ENCODE peak calls at places on chromosomes 16 and 17, in five cellular contexts. K is body of pancreas, D is K562, T is neuronal stem cell, G is ascending aorta. O is an unnamed sample.

GRCh38 chr17:48970865-48971687 is 2.7 kb upstream of the GIP start:
- DNase-seq in K (no peak), T (no peak), G (no peak), D (peak; percentile 47), O (no peak)

GRCh38 chr16:47995354-47995753 is 160.4 kb downstream of the ABCC12 start:
- DNase-seq in G (no peak), D (no peak), K (no peak), T (no peak), O (no peak)

GRCh38 chr17:9181640-9182039 is 160.3 kb downstream of the NTN1 start:
- DNase-seq in T (no peak), D (no peak), G (no peak), K (no peak), O (no peak)

GRCh38 chr17:78689029-78689428 is 93.0 kb downstream of the CYTH1 start:
- DNase-seq in D (no peak), G (no peak), T (no peak), K (no peak), O (no peak)

GRCh38 chr17:65797809-65798208 is 236.4 kb upstream of the AXIN2 start:
- DNase-seq in K (no peak), T (no peak), D (peak; percentile 22), G (no peak), O (peak; percentile 23)

GRCh38 chr17:66450008-66450856 is 147.8 kb downstream of the PRKCA start:
- DNase-seq in K (no peak), D (no peak), G (no peak), T (no peak), O (no peak)

GRCh38 chr17:42248351-42249179 is 27.6 kb downstream of the STAT5B start:
- DNase-seq in T (no peak), G (peak; percentile 47), D (no peak), K (peak; percentile 89), O (peak; percentile 80)

GRCh38 chr17:29709861-29710849 is 87.4 kb upstream of the CORO6 start:
- DNase-seq in K (no peak), G (no peak), D (no peak), T (no peak), O (no peak)

GRCh38 chr17:47945529-47946508 is 4.4 kb downstream of the PNPO start:
- DNase-seq in G (no peak), D (no peak), T (no peak), K (peak; percentile 79), O (no peak)

GRCh38 chr17:72840019-72840418 is 252.5 kb downstream of the SLC39A11 start:
- DNase-seq in D (no peak), K (no peak), T (no peak), G (no peak), O (no peak)

GRCh38 chr16:57775661-57776469 is 26.4 kb downstream of the KIFC3 start:
- DNase-seq in K (peak; percentile 55), T (peak; percentile 81), D (no peak), G (no peak), O (peak; percentile 64)

GRCh38 chr17:40349477-40350409 is 14.8 kb downstream of the GJD3 start:
- DNase-seq in G (no peak), T (no peak), K (no peak), D (no peak), O (peak; percentile 63)

GRCh38 chr17:68197997-68198930 is 49.6 kb upstream of the AMZ2 start:
- DNase-seq in G (no peak), D (no peak), T (no peak), K (no peak), O (no peak)

GRCh38 chr17:82204831-82205719 is 7.6 kb downstream of the CCDC57 start:
- DNase-seq in G (no peak), T (no peak), K (no peak), D (no peak), O (peak; percentile 63)

GRCh38 chr17:48053758-48054237 is 5.6 kb downstream of the NFE2L1 start:
- DNase-seq in T (no peak), D (no peak), G (no peak), K (no peak), O (no peak)

GRCh38 chr17:64455993-64456885 is 7.3 kb downstream of the MILR1 start:
- DNase-seq in K (no peak), T (no peak), G (no peak), D (no peak), O (no peak)

GRCh38 chr17:67212231-67212630 is 32.8 kb downstream of the HELZ start:
- DNase-seq in T (no peak), D (no peak), G (no peak), K (no peak), O (no peak)

GRCh38 chr17:59373879-59374495 is 42.5 kb downstream of the YPEL2 start:
- DNase-seq in K (no peak), T (no peak), G (no peak), D (no peak), O (no peak)

GRCh38 chr16:559411-560207 is 585 bp upstream of the PRR35 start:
- DNase-seq in D (no peak), T (no peak), K (no peak), G (no peak), O (no peak)

GRCh38 chr17:38742431-38743308 is 5.5 kb downstream of the PCGF2 start:
- DNase-seq in K (peak; percentile 82), T (no peak), G (no peak), D (no peak), O (peak; percentile 79)

GRCh38 chr16:72787519-72788268 is 260.2 kb downstream of the ZFHX3 start:
- DNase-seq in T (peak; percentile 36), D (no peak), G (peak; percentile 65), K (peak; percentile 51), O (peak; percentile 67)

GRCh38 chr16:58384437-58385055 is 7.7 kb upstream of the GINS3 start:
- DNase-seq in D (no peak), T (no peak), G (no peak), K (no peak), O (no peak)

GRCh38 chr17:63954402-63955063 is 18.2 kb downstream of the SCN4A start:
- DNase-seq in G (no peak), K (no peak), D (no peak), T (no peak), O (no peak)

GRCh38 chr16:72905581-72905980 is 142.3 kb downstream of the ZFHX3 start:
- DNase-seq in T (no peak), G (no peak), K (no peak), D (no peak), O (no peak)

GRCh38 chr16:89067677-89068076 is 26.0 kb upstream of the ACSF3 start:
- DNase-seq in K (no peak), D (no peak), G (no peak), T (no peak), O (no peak)

GRCh38 chr16:75246504-75247205 is 4.8 kb downstream of the BCAR1 start:
- DNase-seq in K (no peak), D (no peak), T (no peak), G (no peak), O (no peak)

GRCh38 chr17:65850486-65850885 is 289.0 kb upstream of the AXIN2 start:
- DNase-seq in K (no peak), G (no peak), T (no peak), D (no peak), O (no peak)

GRCh38 chr16:48434653-48435318 is 49.6 kb upstream of the SIAH1 start:
- DNase-seq in T (no peak), D (no peak), K (no peak), G (no peak), O (no peak)

GRCh38 chr17:78555741-78556401 is 21.3 kb downstream of the DNAH17 start:
- DNase-seq in T (no peak), D (no peak), K (no peak), G (no peak), O (no peak)

GRCh38 chr17:9615486-9615885 is 29.8 kb upstream of the USP43 start:
- DNase-seq in K (no peak), G (no peak), D (no peak), T (no peak), O (no peak)

GRCh38 chr17:77327566-77328463 is 187.0 kb downstream of the SEC14L1 start:
- DNase-seq in D (no peak), K (no peak), T (no peak), G (no peak), O (no peak)

GRCh38 chr17:77325537-77325825 is 184.7 kb downstream of the SEC14L1 start:
- DNase-seq in D (no peak), T (no peak), G (no peak), K (no peak), O (no peak)

GRCh38 chr17:77327181-77327565 is 186.4 kb downstream of the SEC14L1 start:
- DNase-seq in K (no peak), D (no peak), T (no peak), G (no peak), O (no peak)

GRCh38 chr17:77325826-77326581 is 185.2 kb downstream of the SEC14L1 start:
- DNase-seq in K (no peak), D (no peak), G (no peak), T (no peak), O (no peak)

DNA sequence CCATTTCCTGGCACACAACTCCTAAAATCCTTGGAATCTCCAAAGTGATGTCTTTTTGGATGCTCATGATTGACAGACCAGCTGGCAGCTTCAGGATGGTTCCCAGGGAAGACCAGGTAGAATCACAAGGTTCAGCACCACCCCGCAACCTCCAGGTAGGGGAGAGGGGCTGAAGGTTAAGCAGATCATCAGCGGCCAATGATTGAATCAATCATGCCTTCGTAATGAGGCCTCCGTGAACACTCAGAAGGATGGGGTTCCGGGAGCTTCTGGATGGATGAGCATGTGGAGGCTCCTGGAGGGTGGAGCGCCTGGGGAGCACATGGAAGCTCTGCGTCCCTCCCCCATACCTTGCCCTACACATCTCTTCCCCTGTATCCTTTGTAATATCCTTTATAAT is 185.9 kb downstream of the SEC14L1 start:
- DNase-seq in T (no peak), G (no peak), K (no peak), D (no peak), O (no peak)
- H3K4me1 ChIP-seq in T (peaks cover 24% of the 10 kb centered on the region), G (peaks cover 30% of the 10 kb centered on the region), K (peaks cover 44% of the 10 kb centered on the region), D (peaks cover 76% of the 10 kb centered on the region), O (peaks cover 26% of the 10 kb centered on the region)

GRCh38 chr16:78792952-78793351 is 693.5 kb downstream of the WWOX start:
- DNase-seq in D (no peak), T (no peak), K (no peak), G (no peak), O (no peak)
- H3K9me3 ChIP-seq in D (no peaks in the 10 kb centered on the region), T (no peaks in the 10 kb centered on the region), K (no peaks in the 10 kb centered on the region), G (no peaks in the 10 kb centered on the region), O (no peaks in the 10 kb centered on the region)

GRCh38 chr16:81451753-81452680 is 7.4 kb downstream of the CMIP start:
- DNase-seq in T (no peak), K (no peak), G (no peak), D (no peak), O (no peak)

GRCh38 chr16:81455006-81455405 is 10.4 kb downstream of the CMIP start:
- DNase-seq in K (no peak), T (no peak), G (no peak), D (no peak), O (no peak)

GRCh38 chr16:81450783-81451491 is 6.3 kb downstream of the CMIP start:
- DNase-seq in K (no peak), T (no peak), G (no peak), D (no peak), O (no peak)

GRCh38 chr16:81454044-81454443 is 9.4 kb downstream of the CMIP start:
- DNase-seq in D (no peak), G (no peak), T (no peak), K (no peak), O (no peak)

GRCh38 chr16:81453091-81453728 is 8.6 kb downstream of the CMIP start:
- DNase-seq in D (no peak), K (no peak), T (no peak), G (no peak), O (no peak)
- H3K4me1 ChIP-seq in D (peaks cover 65% of the 10 kb centered on the region), K (peaks cover 69% of the 10 kb centered on the region), T (peaks cover 20% of the 10 kb centered on the region), G (no peaks in the 10 kb centered on the region), O (peaks cover 6% of the 10 kb centered on the region)

GRCh38 chr16:68548947-68549346 is 9.9 kb downstream of the ZFP90 start:
- DNase-seq in T (no peak), D (no peak), G (no peak), K (no peak), O (no peak)
- H3K9me3 ChIP-seq in T (peaks cover 40% of the 10 kb centered on the region), D (no peaks in the 10 kb centered on the region), G (peaks cover 34% of the 10 kb centered on the region), K (no peaks in the 10 kb centered on the region), O (no peaks in the 10 kb centered on the region)

O was measured in BE2C.